ENCODE peak calls at places on chromosomes 6 and 20, in eight cellular contexts. O is activated T-helper 1 cell treated with Interleukin-2 at 50 U/mL for 16 hours; Y is spleen; Q is stimulated activated CD4-positive, alpha-beta T cell treated with anti-CD3 and anti-CD28 coated beads, TNF-alpha, amount 100 ng/mL, for 48 hours; C is NCI-H1694; G is heart left ventricle; R is islet precursor cell; L is endothelial cell. V is an unnamed sample.

GRCh38 chr20:53826597-53827291 is 233.1 kb upstream of the ZNF217 start:
- DNase-seq in O (no peak), Y (peak), Q (no peak), C (no peak), G (no peak), R (no peak), L (no peak), V (no peak)

GRCh38 chr20:8318999-8319614 is 187.0 kb downstream of the PLCB1 start:
- DNase-seq in O (no peak), Y (no peak), Q (no peak), C (no peak), G (no peak), R (no peak), L (no peak), V (no peak)

GRCh38 chr6:43009124-43009523 is 4.6 kb downstream of the MEA1 start:
- DNase-seq in O (no peak), Y (no peak), Q (peak), C (peak), G (no peak), R (peak), L (peak), V (peak)

GRCh38 chr6:133553652-133554051 is 312.5 kb downstream of the EYA4 start:
- DNase-seq in O (no peak), Y (no peak), Q (peak), C (peak), G (peak), R (no peak), L (peak), V (peak)

GRCh38 chr6:132907915-132908314 is 93.5 kb downstream of the RPS12 start:
- DNase-seq in O (no peak), Y (no peak), Q (no peak), C (no peak), G (no peak), R (peak), L (no peak), V (no peak)

GRCh38 chr6:64815718-64816117 is 891.3 kb downstream of the EYS start:
- DNase-seq in O (no peak), Y (no peak), Q (no peak), C (no peak), G (no peak), R (no peak), L (no peak), V (peak)

GRCh38 chr6:166553563-166554271 is 32.8 kb downstream of the RAMACL start:
- DNase-seq in O (no peak), Y (no peak), Q (no peak), C (no peak), G (peak), R (no peak), L (no peak), V (no peak)

GRCh38 chr6:157813757-157814455 is 9.1 kb upstream of the SNX9 start:
- DNase-seq in O (no peak), Y (no peak), Q (no peak), C (no peak), G (peak), R (no peak), L (no peak), V (no peak)

GRCh38 chr6:144931172-144932035 is 646.3 kb downstream of the UTRN start:
- DNase-seq in O (no peak), Y (no peak), Q (peak), C (peak), G (peak), R (peak), L (peak), V (peak)

GRCh38 chr6:11094411-11094851 is 797 bp downstream of the SMIM13 start:
- DNase-seq in O (peak), Y (peak), Q (peak), C (peak), G (peak), R (peak), L (peak), V (peak)

GRCh38 chr6:11033825-11034224 is 10.3 kb downstream of the ELOVL2 start:
- DNase-seq in O (no peak), Y (no peak), Q (no peak), C (no peak), G (no peak), R (no peak), L (no peak), V (no peak)

GRCh38 chr6:148971027-148971927 is 224.4 kb downstream of the UST start:
- DNase-seq in O (no peak), Y (no peak), Q (no peak), C (no peak), G (no peak), R (no peak), L (no peak), V (no peak)

GRCh38 chr6:32108094-32108627 is 977 bp downstream of the TNXB start:
- DNase-seq in O (no peak), Y (no peak), Q (no peak), C (no peak), G (peak), R (no peak), L (no peak), V (no peak)

GRCh38 chr20:4585104-4585753 is 136.5 kb upstream of the PRND start:
- DNase-seq in O (no peak), Y (no peak), Q (no peak), C (no peak), G (no peak), R (no peak), L (no peak), V (no peak)

GRCh38 chr20:63854766-63855362 is 6.4 kb upstream of the ABHD16B start:
- DNase-seq in O (no peak), Y (peak), Q (no peak), C (no peak), G (peak), R (peak), L (no peak), V (no peak)